ENCODE peak calls at places on chromosome 19, in ten cellular contexts. L is CD8-positive, alpha-beta T cell; N is dorsolateral prefrontal cortex; S is right lobe of liver; O is fibroblast of the aortic adventitia; Q is AG09319; H is omental fat pad; U is AG09309; V is GM12864; E is osteocyte. D is an unnamed sample.

GRCh38 chr19:38784224-38784623 is 4.8 kb upstream of the LGALS7B start:
- DNase-seq in L (no peak), N (no peak), S (no peak), O (peak; percentile 87), Q (no peak), H (no peak), U (no peak), V (no peak), E (no peak), D (no peak)

GRCh38 chr19:18203863-18204393 is at the start of gene RAB3A:
- DNase-seq in L (peak; percentile 100), N (peak; percentile 100), S (peak; percentile 100), O (peak; percentile 100), Q (peak; percentile 100), H (peak; percentile 100), U (peak; percentile 100), V (peak; percentile 99), E (peak; percentile 100), D (peak; percentile 99)

GRCh38 chr19:4910594-4911273 is 1.4 kb downstream of the UHRF1 start:
- DNase-seq in L (no peak), N (no peak), S (no peak), O (peak; percentile 57), Q (no peak), H (no peak), U (no peak), V (no peak), E (no peak), D (no peak)

GRCh38 chr19:40144947-40145748 is 46.1 kb upstream of the MAP3K10 start:
- DNase-seq in L (no peak), N (no peak), S (no peak), O (no peak), Q (no peak), H (no peak), U (no peak), V (no peak), E (no peak), D (no peak)

GRCh38 chr19:48991823-48992570 is 1.1 kb downstream of the GYS1 start:
- DNase-seq in L (no peak), N (no peak), S (no peak), O (peak; percentile 84), Q (peak; percentile 56), H (peak; percentile 42), U (peak; percentile 45), V (no peak), E (no peak), D (no peak)

GRCh38 chr19:41233748-41234240 is 14.8 kb downstream of the AXL start:
- DNase-seq in L (no peak), N (no peak), S (no peak), O (no peak), Q (no peak), H (no peak), U (no peak), V (no peak), E (no peak), D (no peak)

GRCh38 chr19:40530091-40530901 is 46.4 kb upstream of the SHKBP1 start:
- DNase-seq in L (no peak), N (no peak), S (no peak), O (no peak), Q (no peak), H (no peak), U (no peak), V (no peak), E (no peak), D (no peak)

GRCh38 chr19:719636-720377 is 11.1 kb downstream of the PALM start:
- DNase-seq in L (no peak), N (no peak), S (no peak), O (no peak), Q (no peak), H (no peak), U (no peak), V (no peak), E (no peak), D (no peak)

GRCh38 chr19:48638831-48639381 is 1.7 kb upstream of the DBP start:
- DNase-seq in L (no peak), N (no peak), S (peak; percentile 57), O (no peak), Q (no peak), H (no peak), U (no peak), V (no peak), E (no peak), D (no peak)

GRCh38 chr19:49097453-49098288 is 12.4 kb downstream of the SNRNP70 start:
- DNase-seq in L (peak; percentile 75), N (no peak), S (peak; percentile 76), O (peak; percentile 80), Q (no peak), H (no peak), U (no peak), V (peak; percentile 45), E (peak; percentile 94), D (peak; percentile 17)

GRCh38 chr19:47540748-47541147 is 25.9 kb upstream of the NAPA start:
- DNase-seq in L (no peak), N (no peak), S (no peak), O (peak; percentile 62), Q (peak; percentile 25), H (no peak), U (peak; percentile 11), V (no peak), E (no peak), D (no peak)

DNA sequence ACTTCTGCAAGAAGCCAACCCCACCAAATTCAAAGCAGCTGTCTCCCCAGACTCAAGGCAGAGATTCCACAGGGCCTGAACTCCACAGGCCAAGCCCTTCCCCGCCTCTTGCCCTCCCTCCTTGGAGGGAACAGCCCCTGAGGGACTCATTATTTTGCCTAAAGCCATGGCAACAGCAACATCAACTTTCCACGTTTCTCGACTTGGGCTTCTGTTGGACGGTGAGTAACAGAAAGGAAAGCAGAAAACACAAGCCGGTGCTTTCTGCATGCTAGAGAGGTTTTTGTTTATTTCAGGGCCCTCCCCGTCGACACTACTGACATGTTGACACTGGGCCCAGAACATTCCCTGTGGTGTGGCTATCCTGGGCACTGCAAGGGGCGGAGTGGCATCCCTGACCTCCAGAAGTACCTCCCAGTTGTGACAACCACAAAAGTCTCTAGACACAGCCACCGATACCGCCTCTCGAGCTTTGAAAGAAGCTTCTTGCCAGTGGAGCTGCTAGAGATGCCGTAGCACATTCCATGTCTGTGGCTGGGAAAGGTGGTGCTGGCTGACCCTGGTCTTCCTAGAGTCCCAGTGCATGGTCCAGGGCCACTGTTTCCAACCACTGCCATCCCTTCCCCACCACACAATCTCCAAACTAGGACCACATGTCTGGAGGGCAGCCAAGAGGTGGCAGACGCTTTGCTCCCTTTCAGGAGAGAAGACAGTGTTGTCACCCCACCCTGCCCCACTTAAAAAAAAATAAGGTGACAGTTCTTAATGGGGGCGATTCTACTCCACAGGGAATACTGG is 12.8 kb downstream of the CAPS start:
- DNase-seq in L (no peak), N (no peak), S (no peak), O (peak; percentile 88), Q (peak; percentile 94), H (no peak), U (peak; percentile 83), V (no peak), E (no peak), D (no peak)
- TF ChIP-seq CTCF in L (no peak), N (no peak), S (no peak), O (no peak), Q (no peak), H (no peak), U (no peak), V (no peak), E (no peak), D (no peak)

DNA sequence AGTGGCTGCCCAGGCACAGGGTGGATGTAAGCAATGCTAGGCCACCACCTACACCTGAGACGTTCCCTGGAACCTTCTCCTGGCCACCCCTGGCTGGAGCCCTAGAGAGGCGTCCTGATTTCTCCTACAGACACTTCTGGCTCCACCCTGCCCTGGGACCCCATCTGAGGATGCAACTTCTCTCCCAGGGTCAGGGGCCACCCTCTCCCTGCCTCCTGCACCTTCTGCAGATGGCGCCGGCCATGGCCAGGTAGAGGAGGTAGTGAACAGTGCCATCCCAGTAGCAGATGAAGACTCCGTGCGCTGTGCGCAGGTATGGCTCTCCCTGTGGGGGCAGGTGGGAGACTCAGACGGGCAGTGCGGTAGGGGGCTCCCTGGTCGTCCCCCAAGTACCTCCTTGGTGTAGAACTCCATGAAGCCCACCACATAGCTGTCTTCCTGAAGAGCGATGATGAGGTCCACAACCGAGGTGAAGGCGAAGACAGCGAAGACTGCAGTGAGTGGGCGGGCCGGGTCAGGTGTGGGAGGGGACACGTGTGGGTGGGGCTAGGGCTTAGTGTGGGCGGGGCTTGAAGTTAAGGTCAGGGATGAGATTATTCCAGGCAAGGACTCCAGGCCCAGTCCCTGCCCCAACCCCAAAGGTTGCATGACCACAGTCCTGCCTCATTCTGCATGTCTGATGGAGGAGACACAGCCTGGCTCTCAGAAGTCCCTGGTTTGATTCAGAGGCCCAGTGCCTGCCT is 3.0 kb downstream of the TM6SF2 start:
- DNase-seq in L (no peak), N (no peak), S (no peak), O (no peak), Q (no peak), H (no peak), U (no peak), V (no peak), E (no peak), D (no peak)
- TF ChIP-seq CTCF in L (no peak), N (no peak), S (no peak), O (no peak), Q (no peak), H (no peak), U (no peak), V (no peak), E (no peak), D (no peak)

GRCh38 chr19:51111606-51112005 is 3.4 kb upstream of the CTU1 start:
- DNase-seq in L (no peak), N (no peak), S (no peak), O (no peak), Q (no peak), H (no peak), U (no peak), V (no peak), E (no peak), D (no peak)
- TF ChIP-seq CTCF in L (no peak), N (no peak), S (no peak), O (no peak), Q (no peak), H (no peak), U (peak; percentile 17), V (no peak), E (peak; percentile 13), D (no peak)

GRCh38 chr19:58553799-58554493 is 959 bp downstream of the CHMP2A start:
- DNase-seq in L (no peak), N (no peak), S (no peak), O (no peak), Q (no peak), H (no peak), U (no peak), V (no peak), E (no peak), D (no peak)

GRCh38 chr19:58555920-58556632 is 1.2 kb upstream of the CHMP2A start:
- DNase-seq in L (no peak), N (no peak), S (no peak), O (no peak), Q (no peak), H (no peak), U (no peak), V (no peak), E (no peak), D (no peak)

GRCh38 chr19:58556633-58557252 is 1.7 kb downstream of the UBE2M start:
- DNase-seq in L (no peak), N (no peak), S (no peak), O (no peak), Q (no peak), H (no peak), U (no peak), V (no peak), E (no peak), D (no peak)

GRCh38 chr19:58555369-58555885 is 522 bp upstream of the CHMP2A start:
- DNase-seq in L (no peak), N (no peak), S (no peak), O (no peak), Q (no peak), H (no peak), U (no peak), V (no peak), E (no peak), D (no peak)

GRCh38 chr19:58554494-58555368 is at the start of gene CHMP2A:
- DNase-seq in L (peak; percentile 97), N (peak; percentile 98), S (peak; percentile 99), O (peak; percentile 96), Q (peak; percentile 92), H (peak; percentile 97), U (peak; percentile 79), V (peak; percentile 86), E (peak; percentile 99), D (no peak)
- TF ChIP-seq CTCF in L (no peak), N (no peak), S (no peak), O (no peak), Q (no peak), H (no peak), U (no peak), V (no peak), E (no peak), D (no peak)